ENCODE peak calls at places on chromosomes 12 and 14, in eight cellular contexts. F is fibroblast of lung; M is PC-9; B is tibial artery; R is left ventricle myocardium inferior; P is effector memory CD4-positive, alpha-beta T cell; L is AG04450; O is cardiac muscle cell. A is an unnamed sample.

GRCh38 chr12:53004178-53004577 is 2.1 kb upstream of the EIF4B start:
- DNase-seq in F (peak; percentile 24), M (peak; percentile 81), B (no peak), R (no peak), P (no peak), L (no peak), O (no peak), A (no peak)

GRCh38 chr14:22190411-22191191 is 398.4 kb downstream of the DAD1 start:
- DNase-seq in F (peak; percentile 78), M (peak; percentile 90), B (no peak), R (no peak), P (no peak), L (peak; percentile 98), O (no peak), A (no peak)

GRCh38 chr14:51419685-51420084 is 179.6 kb downstream of the TMX1 start:
- DNase-seq in F (no peak), M (no peak), B (no peak), R (no peak), P (peak; percentile 36), L (no peak), O (no peak), A (no peak)

GRCh38 chr12:95774311-95775045 is 16.1 kb downstream of the NTN4 start:
- DNase-seq in F (peak; percentile 86), M (peak; percentile 62), B (no peak), R (no peak), P (no peak), L (no peak), O (no peak), A (no peak)

GRCh38 chr12:72264548-72265175 is 7.5 kb upstream of the TRHDE start:
- DNase-seq in F (no peak), M (no peak), B (no peak), R (no peak), P (no peak), L (no peak), O (peak; percentile 44), A (no peak)

GRCh38 chr14:102417118-102417517 is 54.4 kb downstream of the TECPR2 start:
- DNase-seq in F (no peak), M (no peak), B (no peak), R (no peak), P (no peak), L (no peak), O (no peak), A (no peak)

GRCh38 chr14:54771411-54772027 is 131.1 kb downstream of the GCH1 start:
- DNase-seq in F (no peak), M (no peak), B (no peak), R (no peak), P (no peak), L (no peak), O (no peak), A (no peak)

GRCh38 chr12:22287056-22287455 is 47.5 kb downstream of the ST8SIA1 start:
- DNase-seq in F (no peak), M (no peak), B (no peak), R (no peak), P (no peak), L (no peak), O (no peak), A (no peak)

GRCh38 chr14:33073023-33073422 is 134.3 kb downstream of the NPAS3 start:
- DNase-seq in F (no peak), M (no peak), B (no peak), R (no peak), P (no peak), L (no peak), O (no peak), A (no peak)

GRCh38 chr12:52990206-52990605 is 16.1 kb upstream of the EIF4B start:
- DNase-seq in F (peak; percentile 63), M (no peak), B (no peak), R (no peak), P (no peak), L (no peak), O (no peak), A (no peak)

GRCh38 chr14:67620217-67620789 is 583 bp downstream of the ARG2 start:
- DNase-seq in F (no peak), M (no peak), B (no peak), R (no peak), P (no peak), L (no peak), O (peak; percentile 63), A (peak; percentile 32)

GRCh38 chr12:125194999-125195398 is 129.8 kb downstream of the AACS start:
- DNase-seq in F (no peak), M (no peak), B (no peak), R (no peak), P (no peak), L (no peak), O (peak; percentile 45), A (no peak)

GRCh38 chr14:100504372-100505078 is 82.7 kb downstream of the BEGAIN start:
- DNase-seq in F (peak; percentile 48), M (no peak), B (no peak), R (no peak), P (no peak), L (no peak), O (no peak), A (no peak)

GRCh38 chr12:31895449-31896150 is 63.6 kb upstream of the RESF1 start:
- DNase-seq in F (no peak), M (no peak), B (no peak), R (no peak), P (no peak), L (no peak), O (no peak), A (no peak)
- H3K27ac ChIP-seq in F (no peak overlapping the region), M (no peak overlapping the region), B (no peak overlapping the region), R (peak overlapping the region; percentile 77), P (peak overlapping the region; percentile 72), L (no peak overlapping the region), O (no peak overlapping the region), A (no peak overlapping the region)

DNA sequence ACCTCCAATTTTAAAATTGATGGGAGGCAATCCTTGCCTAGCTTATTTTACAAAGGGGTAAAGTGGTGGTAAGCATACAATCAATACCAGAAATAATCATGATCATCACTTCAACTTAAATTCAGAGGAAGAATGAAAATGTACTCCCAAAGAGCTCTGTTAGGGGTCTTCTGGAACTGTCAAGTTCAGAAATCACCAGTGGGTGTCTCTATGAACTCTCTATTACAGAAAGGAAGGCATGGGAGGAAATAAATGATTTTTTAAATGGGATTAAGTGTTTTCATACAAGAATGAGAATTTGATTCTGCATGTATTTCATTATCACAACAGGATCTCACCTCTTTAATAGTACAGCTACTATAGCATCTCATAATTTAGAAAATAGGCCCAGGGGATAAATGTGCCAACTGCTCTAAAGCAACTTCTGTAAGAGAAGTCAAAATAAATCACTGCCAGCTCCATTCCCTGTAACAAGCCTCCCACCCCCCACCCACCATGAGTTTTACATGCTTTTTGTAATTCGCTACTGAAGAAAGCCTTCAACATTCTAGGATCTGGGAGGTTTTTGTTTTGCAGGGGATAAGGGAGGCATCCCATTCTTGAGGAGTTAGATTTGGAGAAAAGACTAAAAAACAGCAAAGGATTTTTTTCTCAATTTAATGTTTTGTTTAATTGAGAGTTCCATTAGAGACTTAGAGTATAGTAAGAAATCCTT is 9.7 kb downstream of the DCP1B start:
- DNase-seq in F (no peak), M (no peak), B (no peak), R (no peak), P (no peak), L (no peak), O (no peak), A (no peak)
- H3K27ac ChIP-seq in F (peak overlapping the region; percentile 78), M (no peak overlapping the region), B (no peak overlapping the region), R (no peak overlapping the region), P (peak overlapping the region; percentile 2), L (no peak overlapping the region), O (no peak overlapping the region), A (no peak overlapping the region)

DNA sequence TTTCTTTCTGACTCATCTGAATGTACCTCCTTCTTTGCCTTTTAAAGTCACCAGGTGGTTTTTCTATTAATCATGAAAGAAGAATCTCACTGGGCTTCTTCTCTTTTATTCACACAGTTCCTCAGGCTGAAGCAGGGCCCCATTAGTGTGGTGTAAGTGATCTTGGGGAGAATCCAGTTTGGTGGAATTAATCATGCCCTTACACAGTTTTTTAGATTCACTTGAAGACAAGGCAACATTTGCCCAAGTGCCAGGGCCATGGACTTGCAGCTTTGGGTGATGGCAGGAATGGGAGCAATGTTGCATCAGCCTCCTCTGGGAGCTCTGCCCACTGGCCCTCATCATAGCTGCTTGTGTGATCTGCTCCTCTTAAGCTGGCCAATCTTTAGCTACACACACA is 33.9 kb downstream of the KCNK10 start:
- DNase-seq in F (no peak), M (no peak), B (no peak), R (no peak), P (no peak), L (no peak), O (no peak), A (no peak)
- H3K27ac ChIP-seq in F (no peak overlapping the region), M (no peak overlapping the region), B (no peak overlapping the region), R (no peak overlapping the region), P (no peak overlapping the region), L (no peak overlapping the region), O (no peak overlapping the region), A (no peak overlapping the region)

GRCh38 chr14:81222694-81223093 is 1.9 kb upstream of the GTF2A1 start:
- DNase-seq in F (no peak), M (no peak), B (no peak), R (no peak), P (no peak), L (no peak), O (no peak), A (no peak)
- H3K27ac ChIP-seq in F (no peak overlapping the region), M (no peak overlapping the region), B (no peak overlapping the region), R (no peak overlapping the region), P (no peak overlapping the region), L (no peak overlapping the region), O (no peak overlapping the region), A (no peak overlapping the region)

GRCh38 chr12:79692860-79693605 is 2.3 kb upstream of the PAWR start:
- DNase-seq in F (peak; percentile 69), M (peak; percentile 82), B (no peak), R (no peak), P (no peak), L (no peak), O (no peak), A (no peak)
- H3K27ac ChIP-seq in F (no peak overlapping the region), M (peak overlapping the region; percentile 99), B (peak overlapping the region; percentile 98), R (no peak overlapping the region), P (no peak overlapping the region), L (no peak overlapping the region), O (no peak overlapping the region), A (no peak overlapping the region)

GRCh38 chr12:109818253-109818652 is 14.9 kb downstream of the TRPV4 start:
- DNase-seq in F (no peak), M (no peak), B (no peak), R (no peak), P (no peak), L (no peak), O (no peak), A (no peak)

GRCh38 chr12:109817627-109818231 is 15.5 kb downstream of the TRPV4 start:
- DNase-seq in F (no peak), M (no peak), B (no peak), R (no peak), P (no peak), L (no peak), O (no peak), A (no peak)

GRCh38 chr12:109820921-109821381 is 12.2 kb downstream of the TRPV4 start:
- DNase-seq in F (no peak), M (no peak), B (no peak), R (no peak), P (no peak), L (no peak), O (no peak), A (no peak)

GRCh38 chr12:109816870-109817269 is 16.3 kb downstream of the TRPV4 start:
- DNase-seq in F (no peak), M (no peak), B (no peak), R (no peak), P (no peak), L (no peak), O (no peak), A (no peak)

GRCh38 chr12:109818900-109819500 is 14.2 kb downstream of the TRPV4 start:
- DNase-seq in F (peak; percentile 20), M (peak; percentile 82), B (no peak), R (no peak), P (no peak), L (no peak), O (no peak), A (no peak)
- H3K27ac ChIP-seq in F (no peak overlapping the region), M (no peak overlapping the region), B (no peak overlapping the region), R (no peak overlapping the region), P (no peak overlapping the region), L (no peak overlapping the region), O (no peak overlapping the region), A (no peak overlapping the region)

A was measured in substantia nigra.